ENCODE peak calls at places on chromosomes 4 and X, in five cellular contexts. D is fibroblast of mammary gland, M is pancreas, J is nephron progenitor cell, X is psoas muscle. R is an unnamed sample.

GRCh38 chr4:67019670-67020069 is 525.6 kb downstream of the CENPC start:
- DNase-seq in D (no peak), M (no peak), J (no peak), X (no peak), R (no peak)

GRCh38 chr4:180106122-180106521 is 2137.1 kb upstream of the TENM3 start:
- DNase-seq in D (peak; percentile 6), M (no peak), J (no peak), X (no peak), R (no peak)

GRCh38 chrX:153955451-153955732 is 10.9 kb upstream of the RENBP start:
- DNase-seq in D (no peak), M (no peak), J (no peak), X (no peak), R (no peak)

GRCh38 chrX:107014927-107015326 is 14.9 kb upstream of the MORC4 start:
- DNase-seq in D (peak; percentile 59), M (no peak), J (no peak), X (no peak), R (no peak)

GRCh38 chrX:109472939-109473713 is 8.8 kb downstream of the GUCY2F start:
- DNase-seq in D (peak; percentile 64), M (no peak), J (peak; percentile 60), X (no peak), R (peak; percentile 35)

GRCh38 chrX:38927592-38927991 is 126.3 kb downstream of the MID1IP1 start:
- DNase-seq in D (no peak), M (no peak), J (no peak), X (no peak), R (no peak)

GRCh38 chr4:121696641-121697461 is at the start of gene ANXA5:
- DNase-seq in D (peak; percentile 81), M (peak; percentile 90), J (peak; percentile 88), X (peak; percentile 92), R (peak; percentile 66)

GRCh38 chr4:2252530-2252924 is 9.4 kb downstream of the MXD4 start:
- DNase-seq in D (no peak), M (no peak), J (no peak), X (peak; percentile 7), R (no peak)

GRCh38 chr4:41963105-41963504 is 18.5 kb upstream of the DCAF4L1 start:
- DNase-seq in D (peak; percentile 30), M (no peak), J (no peak), X (no peak), R (no peak)

GRCh38 chrX:49041683-49042529 is 1.3 kb downstream of the TFE3 start:
- DNase-seq in D (peak; percentile 68), M (no peak), J (no peak), X (peak; percentile 30), R (no peak)

GRCh38 chrX:133849676-133850075 is 135.7 kb downstream of the GPC3 start:
- DNase-seq in D (peak; percentile 22), M (no peak), J (no peak), X (no peak), R (no peak)

GRCh38 chr4:158809611-158810486 is 41.0 kb downstream of the FNIP2 start:
- DNase-seq in D (peak; percentile 87), M (no peak), J (no peak), X (no peak), R (no peak)

GRCh38 chr4:3860913-3861636 is 94.9 kb downstream of the ADRA2C start:
- DNase-seq in D (no peak), M (no peak), J (no peak), X (no peak), R (no peak)

GRCh38 chr4:5452156-5452555 is 256.2 kb downstream of the EVC2 start:
- DNase-seq in D (no peak), M (no peak), J (no peak), X (no peak), R (no peak)

GRCh38 chrX:69361286-69361926 is 142.7 kb upstream of the NALF2 start:
- DNase-seq in D (peak; percentile 46), M (no peak), J (peak; percentile 7), X (no peak), R (no peak)

GRCh38 chr4:133152330-133152791 is 3.3 kb downstream of the PCDH10 start:
- DNase-seq in D (no peak), M (no peak), J (peak; percentile 28), X (no peak), R (peak; percentile 4)

GRCh38 chr4:145524535-145524934 is 42.9 kb downstream of the SMAD1 start:
- DNase-seq in D (no peak), M (no peak), J (no peak), X (no peak), R (no peak)

GRCh38 chr4:52250124-52250523 is 199.0 kb downstream of the SPATA18 start:
- DNase-seq in D (peak; percentile 90), M (no peak), J (no peak), X (no peak), R (no peak)

GRCh38 chr4:10093801-10094552 is 22.6 kb downstream of the WDR1 start:
- DNase-seq in D (peak; percentile 18), M (no peak), J (no peak), X (peak; percentile 10), R (no peak)

GRCh38 chr4:185013715-185014114 is 4.6 kb upstream of the HELT start:
- DNase-seq in D (no peak), M (no peak), J (no peak), X (no peak), R (no peak)

GRCh38 chr4:6938237-6938636 is 28.6 kb downstream of the TBC1D14 start:
- DNase-seq in D (peak; percentile 14), M (no peak), J (no peak), X (no peak), R (no peak)

GRCh38 chr4:78661923-78662521 is 110.5 kb downstream of the ANXA3 start:
- DNase-seq in D (peak; percentile 72), M (no peak), J (no peak), X (no peak), R (no peak)

GRCh38 chrX:17082831-17083230 is 136.4 kb downstream of the REPS2 start:
- DNase-seq in D (peak; percentile 19), M (no peak), J (no peak), X (no peak), R (no peak)

GRCh38 chrX:46208225-46208854 is 336.9 kb downstream of the ZNF674 start:
- DNase-seq in D (peak; percentile 37), M (no peak), J (no peak), X (no peak), R (no peak)

GRCh38 chr4:148094149-148094548 is 348.1 kb downstream of the NR3C2 start:
- DNase-seq in D (peak; percentile 16), M (no peak), J (no peak), X (no peak), R (no peak)

GRCh38 chr4:110540606-110541440 is 64.9 kb downstream of the ENPEP start:
- DNase-seq in D (peak; percentile 93), M (no peak), J (no peak), X (no peak), R (no peak)

GRCh38 chrX:152850465-152850864 is 19.6 kb downstream of the NSDHL start:
- DNase-seq in D (no peak), M (no peak), J (no peak), X (no peak), R (no peak)

GRCh38 chrX:6678313-6678712 is 143.4 kb upstream of the VCX3A start:
- DNase-seq in D (no peak), M (no peak), J (no peak), X (no peak), R (no peak)

GRCh38 chr4:119082661-119083060 is 53.0 kb upstream of the MYOZ2 start:
- DNase-seq in D (no peak), M (no peak), J (no peak), X (no peak), R (no peak)

GRCh38 chr4:36651253-36651652 is 369.8 kb downstream of the DTHD1 start:
- DNase-seq in D (no peak), M (no peak), J (no peak), X (no peak), R (no peak)

GRCh38 chrX:45850775-45851433 is 650.2 kb upstream of the DIPK2B start:
- DNase-seq in D (peak; percentile 25), M (no peak), J (peak; percentile 36), X (peak; percentile 17), R (peak; percentile 3)

GRCh38 chr4:152708361-152708760 is 28.6 kb upstream of the TMEM154 start:
- DNase-seq in D (no peak), M (no peak), J (no peak), X (no peak), R (no peak)

GRCh38 chr4:125433453-125433852 is 118.7 kb downstream of the FAT4 start:
- DNase-seq in D (peak; percentile 73), M (no peak), J (no peak), X (no peak), R (no peak)

GRCh38 chr4:125434136-125434535 is 119.4 kb downstream of the FAT4 start:
- DNase-seq in D (peak; percentile 81), M (no peak), J (no peak), X (no peak), R (no peak)

GRCh38 chr4:125428832-125429231 is 114.1 kb downstream of the FAT4 start:
- DNase-seq in D (no peak), M (no peak), J (no peak), X (no peak), R (no peak)

DNA sequence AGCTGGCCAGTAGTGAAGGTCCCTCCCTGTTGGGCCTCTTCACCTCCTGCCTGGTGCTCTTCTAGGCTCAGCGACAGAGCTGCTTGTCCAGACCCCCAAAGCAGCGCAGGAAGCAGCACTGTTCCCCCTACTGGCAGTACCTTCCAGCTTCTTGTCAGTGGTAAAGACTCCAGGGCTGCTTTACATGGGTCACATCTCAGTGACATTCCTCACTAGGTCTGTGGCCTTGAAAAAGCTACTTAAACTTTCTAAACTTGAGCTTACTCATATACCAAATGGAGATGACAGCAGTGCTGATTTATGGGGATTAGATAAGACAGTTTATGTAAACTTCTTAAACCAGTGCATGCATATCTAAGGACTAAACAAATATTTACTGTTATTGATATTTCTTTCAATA is 117.3 kb downstream of the FAT4 start:
- DNase-seq in D (peak; percentile 34), M (no peak), J (peak; percentile 11), X (no peak), R (no peak)
- TF ChIP-seq CTCF in D (peak; percentile 26), M (no peak), J (peak; percentile 11), X (peak; percentile 13), R (no peak)

GRCh38 chrX:66022742-66023725 is 16.8 kb downstream of the VSIG4 start:
- DNase-seq in D (no peak), M (no peak), J (no peak), X (no peak), R (no peak)
- TF ChIP-seq CTCF in D (peak; percentile 20), M (no peak), J (no peak), X (no peak), R (no peak)

GRCh38 chrX:120660638-120661037 is 30.8 kb upstream of the C1GALT1C1 start:
- DNase-seq in D (no peak), M (no peak), J (no peak), X (no peak), R (no peak)

GRCh38 chrX:120668357-120668756 is 38.5 kb upstream of the C1GALT1C1 start:
- DNase-seq in D (peak; percentile 34), M (no peak), J (no peak), X (no peak), R (no peak)

DNA sequence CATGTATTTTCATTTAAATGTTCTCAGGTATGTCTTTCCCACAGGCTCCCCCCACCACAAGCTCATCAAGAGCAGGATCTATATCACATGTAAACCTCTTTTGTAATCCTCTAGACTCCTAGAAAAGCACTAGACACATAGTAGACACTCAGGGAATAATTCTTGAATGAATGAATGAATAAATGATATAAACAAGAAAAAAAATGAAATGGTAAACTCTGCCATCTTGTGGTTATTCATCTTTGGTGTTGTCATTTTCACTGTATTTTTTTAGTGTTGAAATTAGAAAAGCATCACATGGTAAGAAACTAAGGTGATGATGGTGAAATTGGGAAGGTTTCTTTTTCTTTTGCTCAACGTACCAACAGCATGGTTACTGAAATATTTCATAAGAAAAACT is 34.2 kb upstream of the C1GALT1C1 start:
- DNase-seq in D (peak; percentile 53), M (no peak), J (no peak), X (no peak), R (no peak)
- TF ChIP-seq CTCF in D (peak; percentile 24), M (no peak), J (no peak), X (peak; percentile 24), R (no peak)

GRCh38 chrX:56733459-56734046 is 4.5 kb downstream of the NBDY start:
- DNase-seq in D (peak; percentile 51), M (no peak), J (peak; percentile 39), X (no peak), R (peak; percentile 48)
- TF ChIP-seq CTCF in D (peak; percentile 66), M (peak; percentile 62), J (peak; percentile 58), X (peak; percentile 68), R (peak; percentile 71)